ENCODE peak calls at places on chromosomes 11 and 22, in six cellular contexts. Y is astrocyte of the hippocampus; U is upper lobe of right lung; J is posterior vena cava; M is activated T-helper 1 cell treated with anti-CD3 and anti-CD28 coated beads, Interleukin-2, amount 50 U/mL, for 16 hours; W is EL. Z is an unnamed sample.

GRCh38 chr11:116692318-116693106 is 80.3 kb downstream of the BUD13 start:
- DNase-seq in U (no peak), W (no peak), M (no peak), J (peak; percentile 70), Y (no peak), Z (no peak)

GRCh38 chr11:113874920-113875413 is 405 bp downstream of the USP28 start:
- DNase-seq in W (no peak), J (peak; percentile 83), Y (no peak), M (no peak), U (no peak), Z (peak; percentile 33)

GRCh38 chr11:118975771-118976709 is 4.5 kb downstream of the FOXR1 start:
- DNase-seq in Y (peak; percentile 37), W (no peak), M (no peak), J (no peak), U (no peak), Z (no peak)

GRCh38 chr11:57402188-57403066 is 12.0 kb upstream of the PRG2 start:
- DNase-seq in Y (peak; percentile 32), J (peak; percentile 29), U (no peak), M (no peak), W (peak; percentile 33), Z (no peak)

GRCh38 chr22:39267966-39268365 is 23.2 kb upstream of the PDGFB start:
- DNase-seq in U (no peak), M (no peak), J (no peak), Y (no peak), W (no peak), Z (no peak)

GRCh38 chr11:1780700-1781592 is 17.2 kb upstream of the CTSD start:
- DNase-seq in M (no peak), Y (no peak), U (peak; percentile 86), J (peak; percentile 82), W (no peak), Z (peak; percentile 58)

GRCh38 chr22:20211997-20212753 is 55.9 kb downstream of the RTN4R start:
- DNase-seq in J (no peak), W (no peak), M (no peak), Y (peak; percentile 47), U (peak; percentile 85), Z (no peak)

GRCh38 chr11:75223954-75224643 is 16.5 kb upstream of the TPBGL start:
- DNase-seq in M (no peak), W (peak; percentile 12), U (peak; percentile 46), J (no peak), Y (no peak), Z (no peak)

GRCh38 chr11:50088231-50088630 is 55.6 kb downstream of the OR4C45 start:
- DNase-seq in M (no peak), W (no peak), Y (no peak), U (no peak), J (no peak), Z (no peak)

GRCh38 chr11:111460752-111461305 is 51.4 kb downstream of the BTG4 start:
- DNase-seq in M (no peak), U (no peak), J (no peak), W (no peak), Y (no peak), Z (no peak)

GRCh38 chr11:130278151-130278550 is 36.6 kb downstream of the ZBTB44 start:
- DNase-seq in Y (no peak), J (no peak), M (no peak), U (no peak), W (no peak), Z (no peak)